ENCODE peak calls at places on chromosomes 11 and 22, in ten cellular contexts. C, D, A, K, R, S, P, T, O and U are unnamed samples.

GRCh38 chr22:45172872-45173585 is 9.3 kb downstream of the NUP50 start:
- ATAC-seq in D (peak; percentile 97), A (peak; percentile 93), P (no peak), C (no peak), S (no peak), T (no peak), K (no peak), R (no peak), O (no peak), U (no peak)

GRCh38 chr11:46686886-46687810 is 13.3 kb downstream of the ARHGAP1 start:
- ATAC-seq in S (no peak), T (no peak), O (peak; percentile 60), K (no peak), P (peak; percentile 60), C (no peak), D (no peak), A (no peak), R (peak; percentile 18), U (no peak)

GRCh38 chr11:34407121-34407813 is 31.5 kb upstream of the CAT start:
- ATAC-seq in A (no peak), O (peak; percentile 29), T (no peak), S (no peak), P (no peak), R (no peak), D (no peak), C (no peak), K (no peak), U (no peak)

GRCh38 chr11:68962527-68963250 is 18.1 kb downstream of the MRGPRD start:
- ATAC-seq in C (no peak), T (no peak), P (no peak), K (no peak), A (peak; percentile 63), D (peak; percentile 85), R (no peak), O (no peak), S (peak; percentile 48), U (peak; percentile 69)

GRCh38 chr22:43209971-43210370 is 23.0 kb upstream of the TTLL12 start:
- ATAC-seq in K (no peak), S (no peak), P (no peak), C (no peak), D (no peak), T (no peak), A (no peak), O (no peak), R (no peak), U (no peak)

GRCh38 chr11:303359-303758 is 4.0 kb upstream of the IFITM5 start:
- ATAC-seq in P (no peak), K (no peak), S (no peak), R (no peak), D (no peak), C (no peak), O (no peak), T (no peak), A (no peak), U (peak; percentile 48)

GRCh38 chr11:122853971-122854446 is 15.7 kb downstream of the CRTAM start:
- ATAC-seq in T (peak; percentile 59), D (peak; percentile 29), K (peak; percentile 24), R (peak; percentile 48), O (peak; percentile 78), S (no peak), A (no peak), C (peak; percentile 40), P (no peak), U (no peak)

GRCh38 chr11:109708184-109708583 is 286.2 kb downstream of the C11orf87 start:
- ATAC-seq in D (no peak), O (no peak), C (no peak), A (no peak), R (no peak), P (no peak), T (no peak), K (no peak), S (no peak), U (no peak)

GRCh38 chr22:28892175-28892731 is 8.9 kb downstream of the ZNRF3 start:
- ATAC-seq in S (no peak), K (no peak), P (no peak), C (peak; percentile 39), A (no peak), D (no peak), O (peak; percentile 70), T (no peak), R (peak; percentile 41), U (no peak)

GRCh38 chr11:76251576-76251975 is 45.3 kb upstream of the WNT11 start:
- ATAC-seq in O (peak; percentile 55), S (no peak), T (no peak), D (no peak), P (peak; percentile 69), C (no peak), R (no peak), A (no peak), K (no peak), U (no peak)

GRCh38 chr22:39789794-39790193 is 103.8 kb downstream of the ENTHD1 start:
- ATAC-seq in C (no peak), O (no peak), D (no peak), A (no peak), S (no peak), R (no peak), P (no peak), T (no peak), K (no peak), U (no peak)

GRCh38 chr11:37830532-37830931 is 1232.5 kb upstream of the RAG2 start:
- ATAC-seq in C (no peak), K (no peak), P (no peak), R (no peak), O (no peak), T (no peak), A (no peak), S (no peak), D (no peak), U (no peak)

GRCh38 chr11:34859496-34859895 is 56.7 kb downstream of the APIP start:
- ATAC-seq in R (peak; percentile 22), C (no peak), P (no peak), S (no peak), T (no peak), K (no peak), D (no peak), O (peak; percentile 34), A (no peak), U (no peak)

GRCh38 chr22:38736257-38736570 is 19.6 kb downstream of the SUN2 start:
- ATAC-seq in R (no peak), A (no peak), O (no peak), K (no peak), C (no peak), T (no peak), D (no peak), S (peak; percentile 7), P (no peak), U (no peak)

GRCh38 chr11:117037952-117038350 is 60.3 kb downstream of the SIK3 start:
- ATAC-seq in R (no peak), P (no peak), O (no peak), S (no peak), T (no peak), D (peak; percentile 26), A (no peak), C (no peak), K (no peak), U (no peak)

GRCh38 chr22:43481528-43482309 is 69.9 kb downstream of the MPPED1 start:
- ATAC-seq in C (no peak), P (no peak), S (peak; percentile 25), T (no peak), D (no peak), K (no peak), R (no peak), O (peak; percentile 33), A (peak; percentile 78), U (no peak)

GRCh38 chr11:77141034-77141433 is 13.0 kb downstream of the MYO7A start:
- ATAC-seq in C (peak; percentile 85), S (peak; percentile 10), T (peak; percentile 78), O (peak; percentile 95), P (no peak), R (no peak), D (no peak), A (no peak), K (peak; percentile 25), U (no peak)

GRCh38 chr11:64164392-64165312 is 1.3 kb downstream of the MACROD1 start:
- ATAC-seq in A (no peak), R (peak; percentile 67), T (no peak), K (no peak), C (peak; percentile 13), O (peak; percentile 10), S (no peak), P (peak; percentile 1), D (no peak), U (no peak)

GRCh38 chr22:30005213-30005857 is 74.9 kb upstream of the HORMAD2 start:
- ATAC-seq in T (peak; percentile 79), O (peak; percentile 96), K (peak; percentile 68), A (peak; percentile 63), C (peak; percentile 74), S (peak; percentile 54), R (peak; percentile 90), P (peak; percentile 74), D (peak; percentile 63), U (no peak)

GRCh38 chr11:111801135-111801534 is 34.9 kb upstream of the PPP2R1B start:
- ATAC-seq in P (no peak), A (no peak), C (peak; percentile 63), T (peak; percentile 57), K (no peak), O (peak; percentile 10), D (no peak), R (peak; percentile 71), S (no peak), U (no peak)

GRCh38 chr11:79430280-79430679 is 10.6 kb downstream of the TENM4 start:
- ATAC-seq in S (no peak), R (no peak), P (no peak), D (no peak), C (no peak), O (no peak), T (no peak), K (peak; percentile 66), A (no peak), U (no peak)

GRCh38 chr22:17786435-17787158 is 12.3 kb upstream of the BID start:
- ATAC-seq in C (peak; percentile 13), K (no peak), A (peak; percentile 40), S (no peak), O (peak; percentile 23), P (peak; percentile 74), R (peak; percentile 81), T (peak; percentile 41), D (no peak), U (no peak)

GRCh38 chr11:114796954-114797721 is 118.8 kb downstream of the NXPE2 start:
- ATAC-seq in D (no peak), K (no peak), O (peak; percentile 43), A (no peak), P (no peak), T (no peak), S (no peak), C (no peak), R (peak; percentile 81), U (no peak)

GRCh38 chr11:76170473-76170872 is 35.8 kb downstream of the WNT11 start:
- ATAC-seq in O (no peak), K (no peak), C (no peak), D (no peak), T (peak; percentile 30), R (no peak), S (no peak), P (no peak), A (no peak), U (no peak)

GRCh38 chr11:58654908-58655296 is 32.4 kb downstream of the CNTF start:
- ATAC-seq in D (no peak), T (no peak), P (no peak), A (no peak), R (no peak), C (peak; percentile 13), S (peak; percentile 88), O (no peak), K (no peak), U (no peak)

GRCh38 chr11:128544625-128545024 is 42.7 kb downstream of the ETS1 start:
- ATAC-seq in D (peak; percentile 50), P (peak; percentile 18), C (peak; percentile 25), K (no peak), S (peak; percentile 64), O (peak; percentile 37), R (no peak), T (peak; percentile 20), A (peak; percentile 38), U (no peak)

GRCh38 chr11:34830035-34830434 is 86.1 kb downstream of the APIP start:
- ATAC-seq in R (no peak), D (no peak), A (no peak), C (no peak), S (no peak), P (no peak), T (no peak), K (no peak), O (no peak), U (no peak)

GRCh38 chr11:57427692-57428082 is 766 bp upstream of the SLC43A3 start:
- ATAC-seq in D (no peak), P (peak; percentile 46), C (peak; percentile 13), S (no peak), O (peak; percentile 3), A (no peak), K (no peak), R (peak; percentile 53), T (peak; percentile 8), U (no peak)